ENCODE peak calls at places on chromosomes 1 and 21, in nine cellular contexts. D, X, I, A, O, R, V, S and G are unnamed samples.

GRCh38 chr1:171563675-171564074 is 58.4 kb upstream of the MYOCOS start:
- DNase-seq in D (no peak), X (no peak), I (no peak), A (no peak), O (no peak), R (no peak), V (no peak), S (no peak), G (no peak)

GRCh38 chr1:205301220-205301821 is 20.2 kb downstream of the NUAK2 start:
- DNase-seq in D (peak), X (no peak), I (peak), A (no peak), O (no peak), R (no peak), V (peak), S (peak), G (no peak)

GRCh38 chr1:59733443-59734141 is 81.2 kb upstream of the HOOK1 start:
- DNase-seq in D (no peak), X (no peak), I (no peak), A (no peak), O (no peak), R (no peak), V (no peak), S (no peak), G (no peak)

GRCh38 chr1:1270813-1271212 is 2.8 kb downstream of the UBE2J2 start:
- DNase-seq in D (no peak), X (no peak), I (no peak), A (no peak), O (no peak), R (no peak), V (no peak), S (no peak), G (no peak)

GRCh38 chr1:108007531-108007930 is 42.6 kb upstream of the VAV3 start:
- DNase-seq in D (no peak), X (no peak), I (no peak), A (no peak), O (no peak), R (no peak), V (no peak), S (no peak), G (no peak)

GRCh38 chr1:59008599-59009347 is 224.9 kb upstream of the JUN start:
- DNase-seq in D (no peak), X (no peak), I (peak), A (no peak), O (no peak), R (no peak), V (no peak), S (no peak), G (no peak)

GRCh38 chr1:99748419-99748818 is 18.0 kb downstream of the FRRS1 start:
- DNase-seq in D (no peak), X (no peak), I (no peak), A (no peak), O (no peak), R (no peak), V (peak), S (no peak), G (no peak)

GRCh38 chr1:28602536-28603439 is 10.7 kb downstream of the RAB42 start:
- DNase-seq in D (no peak), X (peak), I (peak), A (peak), O (no peak), R (no peak), V (peak), S (peak), G (no peak)

GRCh38 chr1:185973645-185974044 is 239.5 kb downstream of the HMCN1 start:
- DNase-seq in D (no peak), X (no peak), I (peak), A (no peak), O (no peak), R (no peak), V (no peak), S (no peak), G (no peak)

GRCh38 chr1:177591155-177591554 is 378.7 kb downstream of the SEC16B start:
- DNase-seq in D (no peak), X (no peak), I (no peak), A (no peak), O (no peak), R (no peak), V (no peak), S (no peak), G (no peak)

GRCh38 chr21:31682625-31683024 is 23.1 kb downstream of the SOD1 start:
- DNase-seq in D (no peak), X (no peak), I (no peak), A (no peak), O (no peak), R (no peak), V (no peak), S (no peak), G (no peak)

GRCh38 chr1:111563619-111564018 is 56.0 kb upstream of the RAP1A start:
- DNase-seq in D (no peak), X (no peak), I (peak), A (no peak), O (no peak), R (no peak), V (no peak), S (no peak), G (no peak)

GRCh38 chr1:202283991-202284390 is 57.7 kb downstream of the UBE2T start:
- DNase-seq in D (no peak), X (no peak), I (peak), A (no peak), O (no peak), R (no peak), V (no peak), S (no peak), G (no peak)

GRCh38 chr1:14733053-14733778 is 134.7 kb downstream of the KAZN start:
- DNase-seq in D (no peak), X (no peak), I (peak), A (no peak), O (no peak), R (no peak), V (no peak), S (peak), G (no peak)

GRCh38 chr1:32684167-32684811 is 18.3 kb downstream of the SYNC start:
- DNase-seq in D (peak), X (no peak), I (no peak), A (no peak), O (no peak), R (no peak), V (no peak), S (no peak), G (no peak)

GRCh38 chr1:59007820-59008598 is 224.2 kb upstream of the JUN start:
- DNase-seq in D (no peak), X (no peak), I (peak), A (no peak), O (no peak), R (no peak), V (no peak), S (no peak), G (no peak)

GRCh38 chr1:227765261-227766014 is 30.2 kb downstream of the SNAP47 start:
- DNase-seq in D (no peak), X (peak), I (no peak), A (no peak), O (no peak), R (no peak), V (no peak), S (no peak), G (no peak)

GRCh38 chr21:14607262-14607661 is 61.1 kb upstream of the SAMSN1 start:
- DNase-seq in D (no peak), X (no peak), I (no peak), A (no peak), O (no peak), R (no peak), V (no peak), S (no peak), G (no peak)

GRCh38 chr1:202796670-202797069 is 11.6 kb downstream of the KDM5B start:
- DNase-seq in D (no peak), X (no peak), I (no peak), A (no peak), O (no peak), R (no peak), V (no peak), S (no peak), G (no peak)